ENCODE peak calls at places on chromosomes 1 and 21, in five cellular contexts. C is foreskin keratinocyte, J is Daoy, A is hypothalamus, D is CD14-positive monocyte. O is an unnamed sample.

GRCh38 chr21:17451364-17451869 is 61.4 kb upstream of the CXADR start:
- DNase-seq in C (peak), J (peak), A (no peak), D (no peak), O (peak)

GRCh38 chr1:58162952-58163550 is 383.5 kb downstream of the OMA1 start:
- DNase-seq in C (peak), J (peak), A (peak), D (no peak), O (peak)

GRCh38 chr1:32753532-32754281 is 51.1 kb upstream of the SYNC start:
- DNase-seq in C (peak), J (peak), A (peak), D (no peak), O (peak)

GRCh38 chr1:233372218-233373125 is 44.9 kb downstream of the MAP3K21 start:
- DNase-seq in C (no peak), J (no peak), A (no peak), D (no peak), O (no peak)

GRCh38 chr1:175129644-175129996 is 62.0 kb downstream of the TNN start:
- DNase-seq in C (no peak), J (no peak), A (no peak), D (no peak), O (no peak)

GRCh38 chr1:204172404-204173049 is 6.4 kb upstream of the REN start:
- DNase-seq in C (no peak), J (no peak), A (no peak), D (no peak), O (no peak)

GRCh38 chr1:19272064-19272463 is 16.5 kb downstream of the AKR7A3 start:
- DNase-seq in C (no peak), J (no peak), A (no peak), D (no peak), O (no peak)

GRCh38 chr1:67647036-67647798 is 37.8 kb upstream of the GADD45A start:
- DNase-seq in C (no peak), J (peak), A (no peak), D (no peak), O (no peak)

GRCh38 chr1:117695796-117696505 is 90.1 kb downstream of the TENT5C start:
- DNase-seq in C (peak), J (peak), A (no peak), D (no peak), O (no peak)

GRCh38 chr1:89615676-89616598 is 17.0 kb upstream of the LRRC8C start:
- DNase-seq in C (peak), J (peak), A (no peak), D (no peak), O (peak)

GRCh38 chr1:9424278-9424677 is 115.0 kb upstream of the SLC25A33 start:
- DNase-seq in C (no peak), J (no peak), A (no peak), D (no peak), O (no peak)

GRCh38 chr1:61241864-61242472 is 159.6 kb downstream of the NFIA start:
- DNase-seq in C (no peak), J (no peak), A (no peak), D (no peak), O (no peak)

GRCh38 chr1:116663821-116664220 is 3.7 kb downstream of the IGSF3 start:
- DNase-seq in C (no peak), J (no peak), A (no peak), D (no peak), O (no peak)

GRCh38 chr1:199862047-199862446 is 165.5 kb upstream of the NR5A2 start:
- DNase-seq in C (no peak), J (peak), A (no peak), D (no peak), O (no peak)

GRCh38 chr1:42479621-42480020 is 16.5 kb downstream of the CCDC30 start:
- DNase-seq in C (peak), J (peak), A (no peak), D (no peak), O (peak)

GRCh38 chr1:2032737-2033136 is 13.6 kb downstream of the GABRD start:
- DNase-seq in C (no peak), J (no peak), A (no peak), D (no peak), O (no peak)

GRCh38 chr1:9281071-9281827 is 11.4 kb upstream of the SPSB1 start:
- DNase-seq in C (no peak), J (no peak), A (no peak), D (no peak), O (no peak)

GRCh38 chr1:104989012-104989411 is 1239.3 kb downstream of the AMY1C start:
- DNase-seq in C (no peak), J (no peak), A (no peak), D (no peak), O (no peak)

GRCh38 chr1:167641786-167642500 is 11.9 kb downstream of the RCSD1 start:
- DNase-seq in C (no peak), J (no peak), A (no peak), D (no peak), O (peak)

GRCh38 chr1:34796990-34797389 is 4.2 kb downstream of the GJA4 start:
- DNase-seq in C (no peak), J (no peak), A (no peak), D (no peak), O (peak)

GRCh38 chr1:14757260-14757625 is 158.8 kb downstream of the KAZN start:
- DNase-seq in C (peak), J (no peak), A (no peak), D (no peak), O (no peak)

GRCh38 chr21:26224351-26224750 is 53.8 kb upstream of the APP start:
- DNase-seq in C (peak), J (no peak), A (no peak), D (no peak), O (no peak)

GRCh38 chr1:40781614-40781971 is 2.0 kb upstream of the KCNQ4 start:
- DNase-seq in C (no peak), J (no peak), A (no peak), D (no peak), O (no peak)

GRCh38 chr1:24117722-24118409 is 5.9 kb upstream of the MYOM3 start:
- DNase-seq in C (peak), J (peak), A (no peak), D (no peak), O (no peak)

GRCh38 chr1:86861424-86861823 is 52.5 kb downstream of the SELENOF start:
- DNase-seq in C (no peak), J (no peak), A (no peak), D (no peak), O (no peak)

GRCh38 chr21:36501589-36501892 is 21.6 kb upstream of the CLDN14 start:
- DNase-seq in C (no peak), J (no peak), A (no peak), D (no peak), O (no peak)

GRCh38 chr1:39127513-39127912 is 77.0 kb upstream of the MACF1 start:
- DNase-seq in C (no peak), J (no peak), A (no peak), D (no peak), O (no peak)

GRCh38 chr1:43536864-43537358 is 6.2 kb downstream of the PTPRF start:
- DNase-seq in C (no peak), J (no peak), A (no peak), D (no peak), O (no peak)

GRCh38 chr1:21904725-21905520 is 32.2 kb downstream of the HSPG2 start:
- DNase-seq in C (peak), J (peak), A (no peak), D (no peak), O (peak)

GRCh38 chr1:29856663-29857224 is 620.4 kb downstream of the PTPRU start:
- DNase-seq in C (no peak), J (peak), A (no peak), D (no peak), O (no peak)

GRCh38 chr1:109020693-109021092 is 21.2 kb downstream of the WDR47 start:
- DNase-seq in C (no peak), J (no peak), A (no peak), D (no peak), O (no peak)

O was measured in OCI-M1.